ENCODE peak calls at places on chromosome 4, in nine cellular contexts. X is H1; H is choroid plexus epithelial cell; U is stimulated activated CD8-positive, alpha-beta memory T cell treated with anti-CD3 and anti-CD28 coated beads, Interleukin-15, amount 100 ng/mL, for 48 hours; K is tibial artery; D is NCI-H2081; W is frontal cortex; A is psoas muscle; J is fibroblast of gingiva. B is an unnamed sample.

GRCh38 chr4:37964734-37965457 is 4.7 kb downstream of the PTTG2 start:
- DNase-seq in X (no peak), H (no peak), U (no peak), K (no peak), D (peak), W (no peak), A (no peak), J (no peak), B (no peak)

GRCh38 chr4:76546282-76547166 is 111.5 kb downstream of the SHROOM3 start:
- DNase-seq in X (no peak), H (peak), U (no peak), K (no peak), D (no peak), W (no peak), A (no peak), J (peak), B (no peak)

GRCh38 chr4:165325732-165326512 is 1.5 kb upstream of the MSMO1 start:
- DNase-seq in X (no peak), H (peak), U (no peak), K (no peak), D (no peak), W (no peak), A (no peak), J (peak), B (no peak)

GRCh38 chr4:37889849-37890500 is 909 bp upstream of the TBC1D1 start:
- DNase-seq in X (no peak), H (no peak), U (no peak), K (peak), D (no peak), W (peak), A (peak), J (no peak), B (no peak)

GRCh38 chr4:167290684-167291083 is 56.4 kb upstream of the SPOCK3 start:
- DNase-seq in X (no peak), H (peak), U (no peak), K (no peak), D (peak), W (no peak), A (no peak), J (no peak), B (no peak)

GRCh38 chr4:110154586-110154985 is 43.8 kb downstream of the ELOVL6 start:
- DNase-seq in X (no peak), H (no peak), U (no peak), K (no peak), D (no peak), W (no peak), A (no peak), J (no peak), B (no peak)

GRCh38 chr4:99816611-99817309 is at the start of gene DAPP1:
- DNase-seq in X (no peak), H (no peak), U (peak), K (peak), D (no peak), W (no peak), A (no peak), J (no peak), B (no peak)

GRCh38 chr4:121846662-121847061 is 23.0 kb upstream of the CCNA2 start:
- DNase-seq in X (no peak), H (no peak), U (no peak), K (no peak), D (no peak), W (no peak), A (no peak), J (no peak), B (no peak)

GRCh38 chr4:74628808-74629616 is 165.3 kb downstream of the BTC start:
- DNase-seq in X (no peak), H (no peak), U (no peak), K (no peak), D (no peak), W (no peak), A (no peak), J (no peak), B (no peak)

GRCh38 chr4:48375651-48376291 is 34.4 kb downstream of the SLAIN2 start:
- DNase-seq in X (no peak), H (peak), U (no peak), K (no peak), D (peak), W (no peak), A (no peak), J (peak), B (peak)

GRCh38 chr4:106208481-106209460 is 107.2 kb downstream of the TBCK start:
- DNase-seq in X (no peak), H (no peak), U (no peak), K (no peak), D (no peak), W (no peak), A (no peak), J (peak), B (no peak)

GRCh38 chr4:3807311-3807710 is 41.1 kb downstream of the ADRA2C start:
- DNase-seq in X (no peak), H (no peak), U (no peak), K (no peak), D (no peak), W (no peak), A (no peak), J (no peak), B (no peak)

GRCh38 chr4:152983774-152984411 is 47.8 kb downstream of the FHDC1 start:
- DNase-seq in X (no peak), H (peak), U (no peak), K (no peak), D (no peak), W (no peak), A (no peak), J (no peak), B (no peak)

GRCh38 chr4:3615386-3616286 is 83.4 kb upstream of the LRPAP1 start:
- DNase-seq in X (no peak), H (no peak), U (no peak), K (no peak), D (no peak), W (no peak), A (no peak), J (no peak), B (no peak)

GRCh38 chr4:73451404-73451803 is 15.4 kb downstream of the AFP start:
- DNase-seq in X (no peak), H (peak), U (no peak), K (no peak), D (peak), W (no peak), A (no peak), J (no peak), B (peak)

GRCh38 chr4:20041838-20042237 is 209.9 kb upstream of the SLIT2 start:
- DNase-seq in X (no peak), H (no peak), U (no peak), K (no peak), D (no peak), W (no peak), A (no peak), J (no peak), B (no peak)

GRCh38 chr4:103162176-103162575 is 36.0 kb downstream of the CENPE start:
- DNase-seq in X (no peak), H (no peak), U (no peak), K (no peak), D (no peak), W (no peak), A (no peak), J (no peak), B (no peak)

GRCh38 chr4:140609548-140610425 is 41.0 kb upstream of the UCP1 start:
- DNase-seq in X (no peak), H (peak), U (no peak), K (no peak), D (peak), W (peak), A (no peak), J (peak), B (peak)

GRCh38 chr4:18664051-18664450 is 642.5 kb upstream of the LCORL start:
- DNase-seq in X (no peak), H (no peak), U (no peak), K (no peak), D (no peak), W (no peak), A (no peak), J (no peak), B (no peak)

GRCh38 chr4:165079476-165079875 is 25.8 kb downstream of the TRIM75 start:
- DNase-seq in X (no peak), H (peak), U (no peak), K (no peak), D (peak), W (no peak), A (peak), J (no peak), B (peak)

GRCh38 chr4:122710434-122711308 is 21.8 kb upstream of the BBS12 start:
- DNase-seq in X (no peak), H (peak), U (peak), K (no peak), D (no peak), W (no peak), A (no peak), J (no peak), B (no peak)

GRCh38 chr4:94533405-94534223 is 81.9 kb downstream of the PDLIM5 start:
- DNase-seq in X (no peak), H (no peak), U (no peak), K (no peak), D (peak), W (no peak), A (no peak), J (no peak), B (no peak)

GRCh38 chr4:186693159-186693815 is 30.4 kb downstream of the FAT1 start:
- DNase-seq in X (no peak), H (peak), U (no peak), K (peak), D (peak), W (no peak), A (peak), J (peak), B (no peak)

GRCh38 chr4:7108660-7109059 is 40.8 kb upstream of the GRPEL1 start:
- DNase-seq in X (no peak), H (no peak), U (no peak), K (peak), D (no peak), W (no peak), A (peak), J (no peak), B (no peak)

B was measured in NCI-H1092.